ENCODE peak calls at places on chromosomes 16 and 17, in eight cellular contexts. H is CD4-positive, alpha-beta memory T cell; Y is activated naive CD4-positive, alpha-beta T cell; B is activated T-cell treated with anti-CD3 and anti-CD28 coated beads, Interleukin-2, amount 50 U/mL, for 72 hours; Q is effector memory CD4-positive, alpha-beta T cell; W is pancreas; T is ascending aorta; J is ELF-1. K is an unnamed sample.

GRCh38 chr17:30788918-30789317 is 35.6 kb downstream of the CRLF3 start:
- DNase-seq in H (no peak), Y (no peak), B (no peak), Q (no peak), W (no peak), T (no peak), J (no peak), K (peak; percentile 15)

GRCh38 chr17:43714338-43715149 is 44.0 kb downstream of the SOST start:
- DNase-seq in H (no peak), Y (no peak), B (no peak), Q (no peak), W (no peak), T (no peak), J (no peak), K (no peak)

GRCh38 chr17:82399601-82400101 is 18.5 kb upstream of the HEXD start:
- DNase-seq in H (no peak), Y (no peak), B (no peak), Q (no peak), W (no peak), T (no peak), J (peak; percentile 32), K (no peak)

GRCh38 chr16:85640254-85640558 is 27.1 kb downstream of the GSE1 start:
- DNase-seq in H (no peak), Y (no peak), B (no peak), Q (no peak), W (no peak), T (no peak), J (no peak), K (no peak)

GRCh38 chr16:88556294-88556988 is 13.8 kb upstream of the ZC3H18 start:
- DNase-seq in H (no peak), Y (no peak), B (no peak), Q (no peak), W (no peak), T (no peak), J (no peak), K (no peak)

GRCh38 chr17:31533546-31534155 is 142.2 kb downstream of the RAB11FIP4 start:
- DNase-seq in H (no peak), Y (no peak), B (peak; percentile 36), Q (no peak), W (peak; percentile 36), T (no peak), J (peak; percentile 83), K (peak; percentile 80)

GRCh38 chr16:73037331-73037745 is 10.6 kb downstream of the ZFHX3 start:
- DNase-seq in H (no peak), Y (no peak), B (no peak), Q (no peak), W (no peak), T (no peak), J (peak; percentile 65), K (peak; percentile 51)

GRCh38 chr17:60640503-60640902 is 37.1 kb upstream of the BCAS3 start:
- DNase-seq in H (no peak), Y (no peak), B (no peak), Q (no peak), W (no peak), T (no peak), J (no peak), K (peak; percentile 45)

GRCh38 chr17:61208301-61209098 is 191.1 kb upstream of the TBX2 start:
- DNase-seq in H (no peak), Y (no peak), B (no peak), Q (no peak), W (no peak), T (no peak), J (no peak), K (no peak)

GRCh38 chr17:9880582-9880999 is 24.5 kb downstream of the RCVRN start:
- DNase-seq in H (no peak), Y (no peak), B (no peak), Q (no peak), W (no peak), T (no peak), J (no peak), K (no peak)

GRCh38 chr16:27242868-27243590 is 25.5 kb downstream of the NSMCE1 start:
- DNase-seq in H (no peak), Y (no peak), B (peak; percentile 33), Q (no peak), W (no peak), T (peak; percentile 26), J (peak; percentile 36), K (no peak)

GRCh38 chr16:3509470-3509928 is 8.7 kb downstream of the CLUAP1 start:
- DNase-seq in H (peak; percentile 84), Y (no peak), B (peak; percentile 90), Q (peak; percentile 60), W (no peak), T (no peak), J (peak; percentile 19), K (no peak)

GRCh38 chr16:72978212-72978611 is 69.7 kb downstream of the ZFHX3 start:
- DNase-seq in H (no peak), Y (no peak), B (no peak), Q (no peak), W (no peak), T (no peak), J (no peak), K (no peak)

GRCh38 chr16:83967838-83968482 is at the start of gene NECAB2:
- DNase-seq in H (no peak), Y (no peak), B (peak; percentile 53), Q (no peak), W (peak; percentile 40), T (no peak), J (no peak), K (no peak)

GRCh38 chr17:67891481-67892119 is 66.3 kb downstream of the BPTF start:
- DNase-seq in H (no peak), Y (no peak), B (no peak), Q (no peak), W (no peak), T (no peak), J (no peak), K (peak; percentile 35)

GRCh38 chr17:5219536-5219935 is 15.1 kb downstream of the SCIMP start:
- DNase-seq in H (no peak), Y (no peak), B (no peak), Q (no peak), W (no peak), T (no peak), J (peak; percentile 23), K (peak; percentile 12)

GRCh38 chr17:47700471-47701449 is 6.8 kb downstream of the TBKBP1 start:
- DNase-seq in H (no peak), Y (no peak), B (no peak), Q (no peak), W (no peak), T (no peak), J (no peak), K (no peak)

GRCh38 chr17:44903012-44903685 is 3.9 kb upstream of the EFTUD2 start:
- DNase-seq in H (no peak), Y (no peak), B (no peak), Q (no peak), W (no peak), T (no peak), J (no peak), K (no peak)

GRCh38 chr16:49332589-49333267 is 40.9 kb upstream of the C16orf78 start:
- DNase-seq in H (no peak), Y (no peak), B (no peak), Q (no peak), W (no peak), T (no peak), J (no peak), K (peak; percentile 40)

GRCh38 chr16:50673496-50674275 is 7.4 kb downstream of the SNX20 start:
- DNase-seq in H (no peak), Y (no peak), B (no peak), Q (no peak), W (no peak), T (no peak), J (peak; percentile 69), K (no peak)

GRCh38 chr16:75043175-75043937 is 44.5 kb downstream of the ZNRF1 start:
- DNase-seq in H (no peak), Y (no peak), B (no peak), Q (no peak), W (no peak), T (no peak), J (no peak), K (no peak)

GRCh38 chr16:3143189-3143588 is 8.4 kb downstream of the ZNF213 start:
- DNase-seq in H (no peak), Y (no peak), B (no peak), Q (no peak), W (no peak), T (no peak), J (no peak), K (no peak)

GRCh38 chr17:79667121-79667715 is 56.4 kb upstream of the RBFOX3 start:
- DNase-seq in H (no peak), Y (no peak), B (no peak), Q (no peak), W (no peak), T (no peak), J (no peak), K (no peak)

GRCh38 chr17:77619851-77620250 is 338.7 kb upstream of the TNRC6C start:
- DNase-seq in H (no peak), Y (no peak), B (no peak), Q (no peak), W (no peak), T (no peak), J (no peak), K (peak; percentile 21)

GRCh38 chr17:6105608-6106007 is 35.4 kb downstream of the WSCD1 start:
- DNase-seq in H (no peak), Y (no peak), B (no peak), Q (no peak), W (no peak), T (no peak), J (peak; percentile 59), K (peak; percentile 71)

GRCh38 chr17:38852771-38853291 is 690 bp downstream of the RPL23 start:
- DNase-seq in H (no peak), Y (no peak), B (no peak), Q (peak; percentile 41), W (peak; percentile 19), T (no peak), J (no peak), K (peak; percentile 60)

GRCh38 chr16:49280022-49280741 is 1.5 kb downstream of the CBLN1 start:
- DNase-seq in H (no peak), Y (no peak), B (peak; percentile 19), Q (no peak), W (peak; percentile 43), T (no peak), J (peak; percentile 76), K (peak; percentile 83)

K was measured in mesendoderm.